ENCODE peak calls at places on chromosomes 6 and 20, in six cellular contexts. G, L, U, C, P and R are unnamed samples.
A peak's percentile ranks its signal among the peaks of the same experiment; 100 is the strongest.

GRCh38 chr6:14765106-14765505 is 480.8 kb upstream of the JARID2 start:
- DNase-seq in P (no peak), L (peak; percentile 50), U (no peak), G (no peak), C (peak; percentile 83), R (no peak)

GRCh38 chr20:3706774-3707507 is 5.5 kb downstream of the SIGLEC1 start:
- DNase-seq in G (no peak), U (no peak), C (peak; percentile 30), P (no peak), L (no peak), R (no peak)

GRCh38 chr20:54199721-54200176 is 8.1 kb upstream of the PFDN4 start:
- DNase-seq in U (peak; percentile 77), P (peak; percentile 67), C (peak; percentile 80), G (peak; percentile 78), L (peak; percentile 76), R (peak; percentile 81)

GRCh38 chr6:19413323-19413722 is 423.8 kb upstream of the ID4 start:
- DNase-seq in L (no peak), U (no peak), G (no peak), P (no peak), C (peak; percentile 89), R (no peak)

GRCh38 chr6:21594427-21595264 is 1.1 kb downstream of the SOX4 start:
- DNase-seq in U (peak; percentile 39), C (peak; percentile 66), P (peak; percentile 66), L (peak; percentile 82), G (peak; percentile 38), R (peak; percentile 50)

GRCh38 chr6:104940881-104941693 is 15.8 kb upstream of the LIN28B start:
- DNase-seq in L (no peak), U (peak; percentile 33), P (peak; percentile 75), C (peak; percentile 26), G (peak; percentile 89), R (peak; percentile 50)

GRCh38 chr6:69422474-69422873 is 374.3 kb downstream of the LMBRD1 start:
- DNase-seq in U (no peak), P (no peak), G (no peak), L (no peak), C (no peak), R (no peak)

GRCh38 chr6:92122746-92123145 is 1296.6 kb downstream of the EPHA7 start:
- DNase-seq in G (no peak), P (no peak), L (peak; percentile 18), C (no peak), U (peak; percentile 44), R (no peak)

GRCh38 chr6:149264629-149265028 is 52.9 kb upstream of the TAB2 start:
- DNase-seq in L (no peak), U (no peak), C (no peak), P (no peak), G (no peak), R (peak; percentile 52)

GRCh38 chr20:36062799-36063198 is 91.7 kb upstream of the EPB41L1 start:
- DNase-seq in G (no peak), C (peak; percentile 50), L (no peak), U (no peak), P (no peak), R (no peak)

GRCh38 chr20:36359668-36360406 is 53.7 kb downstream of the DLGAP4 start:
- DNase-seq in P (no peak), C (no peak), G (no peak), U (no peak), L (no peak), R (no peak)

GRCh38 chr6:29850011-29850553 is 22.5 kb downstream of the HLA-G start:
- DNase-seq in L (no peak), C (peak; percentile 18), U (no peak), G (no peak), P (no peak), R (peak; percentile 42)

GRCh38 chr6:57242505-57242904 is 20.4 kb upstream of the RAB23 start:
- DNase-seq in G (no peak), U (peak; percentile 75), L (no peak), P (no peak), C (peak; percentile 96), R (no peak)

GRCh38 chr6:10082385-10082784 is 332.5 kb downstream of the TFAP2A start:
- DNase-seq in C (no peak), L (peak; percentile 93), G (no peak), U (no peak), P (no peak), R (no peak)

GRCh38 chr6:20427856-20428255 is 26.2 kb downstream of the E2F3 start:
- DNase-seq in C (no peak), L (no peak), P (peak; percentile 49), U (no peak), G (no peak), R (no peak)

GRCh38 chr20:18058661-18059467 is 1.1 kb upstream of the OVOL2 start:
- DNase-seq in G (peak; percentile 26), C (no peak), P (peak; percentile 44), U (no peak), L (peak; percentile 24), R (no peak)

GRCh38 chr6:162005375-162005774 is 722.2 kb downstream of the PRKN start:
- DNase-seq in G (no peak), C (no peak), P (no peak), L (no peak), U (no peak), R (no peak)

GRCh38 chr20:59988141-59988540 is 29.9 kb downstream of the CDH26 start:
- DNase-seq in G (no peak), L (no peak), U (no peak), P (no peak), C (peak; percentile 18), R (no peak)

GRCh38 chr20:59984551-59984950 is 26.3 kb downstream of the CDH26 start:
- DNase-seq in L (peak; percentile 76), C (no peak), U (no peak), P (no peak), G (no peak), R (no peak)

GRCh38 chr20:59987135-59987534 is 28.9 kb downstream of the CDH26 start:
- DNase-seq in L (no peak), P (no peak), G (no peak), U (no peak), C (no peak), R (no peak)

DNA sequence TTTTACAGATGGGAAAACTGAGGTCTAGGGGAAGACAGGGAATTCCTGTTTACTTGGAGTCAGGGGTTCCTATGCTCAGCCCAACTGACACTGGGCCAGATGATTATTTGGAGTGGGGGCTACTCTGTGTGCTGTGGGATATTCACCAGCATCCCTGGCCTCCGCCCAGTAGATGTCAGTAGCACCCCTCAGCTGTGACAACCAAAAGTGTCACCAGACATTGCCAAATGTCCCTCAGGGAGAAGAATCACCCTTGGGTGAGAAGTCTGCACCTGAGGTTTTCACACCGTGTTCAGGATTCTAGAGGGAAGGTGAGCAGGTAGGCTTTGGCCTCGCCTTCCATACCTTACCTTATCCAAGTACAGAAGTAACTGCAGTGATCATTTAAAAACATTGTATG is 27.6 kb downstream of the CDH26 start:
- DNase-seq in U (no peak), L (peak; percentile 70), P (no peak), G (no peak), C (no peak), R (peak; percentile 37)
- TF ChIP-seq CTCF in U (no peak), L (peak; percentile 75), P (no peak), G (no peak), C (no peak), R (no peak)

DNA sequence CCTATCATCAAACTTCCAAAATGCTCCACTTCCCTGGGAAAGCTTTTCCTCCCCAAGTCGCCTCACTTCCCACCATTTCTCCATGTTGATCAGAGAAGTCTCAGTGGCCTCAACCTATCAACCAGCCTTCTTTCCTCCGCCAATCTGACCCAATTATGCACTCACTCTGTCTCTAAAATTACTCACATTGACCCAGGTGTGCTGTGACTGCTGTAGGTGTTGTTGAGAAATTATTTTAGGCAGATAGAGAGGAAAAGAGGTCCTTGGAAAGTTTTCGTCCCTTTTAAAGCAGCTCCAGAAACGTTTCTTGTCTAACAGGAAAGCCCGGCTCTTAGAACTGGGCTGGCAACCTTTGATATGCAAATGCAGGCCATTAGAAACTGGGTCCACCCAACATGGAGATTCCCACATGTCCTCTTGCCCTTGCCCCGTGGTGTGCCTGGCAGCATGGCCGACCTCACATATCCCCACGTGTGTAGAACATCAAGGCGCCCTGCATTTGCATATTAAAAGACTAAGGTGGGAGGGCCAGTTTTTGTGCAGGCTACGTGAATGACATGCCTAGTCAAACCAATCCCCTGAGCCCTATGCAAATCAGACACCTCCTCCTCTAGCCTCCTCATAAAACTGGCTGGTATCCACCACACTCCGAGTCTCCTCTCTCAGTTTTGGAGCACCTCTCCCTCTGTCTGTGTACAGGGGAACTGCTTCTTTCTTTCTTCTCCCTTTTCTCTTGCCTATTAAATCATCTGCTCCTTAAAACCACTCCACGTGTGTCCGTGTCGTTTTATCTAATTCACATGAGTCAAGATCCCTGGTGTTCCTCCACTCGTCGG is 12.9 kb downstream of the IPCEF1 start:
- DNase-seq in P (no peak), C (peak; percentile 68), L (peak; percentile 35), G (no peak), U (peak; percentile 5), R (no peak)
- TF ChIP-seq CTCF in P (no peak), C (peak; percentile 53), L (no peak), G (no peak), U (no peak), R (no peak)

DNA sequence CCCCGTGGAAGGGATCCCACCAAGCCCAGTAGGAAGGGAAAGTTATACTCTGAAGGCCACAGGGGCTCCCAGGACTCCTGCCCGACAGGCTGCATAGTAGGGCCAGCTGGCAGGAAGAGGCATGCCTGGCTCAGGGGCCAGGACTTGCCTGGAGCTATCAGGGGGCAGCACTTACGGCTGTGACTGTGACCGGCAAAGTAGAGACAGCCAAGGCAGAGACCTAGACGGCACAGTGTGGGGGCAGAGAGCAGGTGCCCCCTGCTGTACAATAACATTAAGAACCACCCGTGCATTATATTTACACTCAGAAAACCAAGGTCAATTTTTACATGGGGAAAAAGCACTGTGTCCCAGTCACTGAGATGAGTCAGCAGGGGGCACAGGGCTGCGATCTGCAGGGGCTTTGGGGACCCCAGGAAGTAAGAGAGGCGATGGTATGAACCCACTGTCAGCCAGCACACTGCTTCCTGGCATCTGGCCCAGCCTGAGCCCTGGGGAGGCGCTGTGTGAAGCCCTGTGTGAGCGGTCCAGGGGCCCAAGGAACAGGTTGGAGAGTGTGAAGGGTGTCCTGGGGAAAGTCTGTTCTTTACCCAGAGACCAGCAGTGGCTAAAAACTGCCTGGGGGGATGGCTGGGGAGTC is 9.9 kb downstream of the CCDC167 start:
- DNase-seq in P (no peak), L (peak; percentile 30), G (no peak), U (no peak), C (peak; percentile 3), R (peak; percentile 55)
- TF ChIP-seq CTCF in P (no peak), L (peak; percentile 31), G (no peak), U (no peak), C (peak; percentile 18), R (peak; percentile 51)

DNA sequence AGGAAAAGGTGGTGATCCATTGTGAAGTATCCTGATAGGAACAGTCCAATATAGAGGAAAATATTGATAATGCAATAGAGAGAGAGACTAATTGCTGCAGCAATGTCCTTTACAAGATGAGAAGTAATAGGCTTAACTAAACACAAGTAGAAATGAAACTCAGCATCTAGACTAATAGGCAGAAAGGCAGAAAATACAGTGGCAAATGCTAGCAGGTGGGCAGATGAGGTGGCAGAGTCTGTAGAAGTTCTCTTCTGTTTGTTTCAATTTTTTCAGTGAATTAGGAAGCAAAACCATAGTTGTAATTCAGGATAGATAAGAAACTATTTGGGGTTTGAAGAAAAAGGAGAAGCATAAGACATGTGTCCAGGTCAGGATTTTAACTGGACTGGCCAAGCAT is 236.7 kb upstream of the HS3ST5 start:
- DNase-seq in C (no peak), L (no peak), P (no peak), U (no peak), G (no peak), R (no peak)
- TF ChIP-seq CTCF in C (no peak), L (no peak), P (no peak), U (no peak), G (no peak), R (no peak)